ENCODE peak calls at places on chromosomes 4 and X, in five cellular contexts. P, D, B, Z and G are unnamed samples.

GRCh38 chr4:20825493-20825892 is 125.2 kb downstream of the PACRGL start:
- DNase-seq in B (no peak), D (no peak), Z (no peak), P (no peak), G (no peak)

GRCh38 chrX:147920161-147920666 is 8.5 kb downstream of the FMR1 start:
- DNase-seq in D (no peak), P (no peak), B (no peak), Z (no peak), G (no peak)

GRCh38 chrX:140933056-140933455 is 69.3 kb upstream of the SPANXB1 start:
- DNase-seq in Z (no peak), B (no peak), D (no peak), P (no peak), G (no peak)

GRCh38 chr4:5003918-5004317 is 15.3 kb downstream of the CYTL1 start:
- DNase-seq in P (no peak), Z (no peak), D (no peak), B (no peak), G (no peak)

GRCh38 chr4:48105230-48105629 is 28.8 kb downstream of the TXK start:
- DNase-seq in Z (no peak), P (no peak), D (no peak), B (no peak), G (no peak)

GRCh38 chrX:13293700-13294099 is 26.2 kb downstream of the ATXN3L start:
- DNase-seq in P (no peak), B (no peak), D (no peak), Z (peak), G (no peak)

GRCh38 chr4:15238720-15239119 is 189.1 kb upstream of the C1QTNF7 start:
- DNase-seq in P (peak), Z (peak), B (no peak), D (no peak), G (no peak)

GRCh38 chrX:83511208-83511607 is 3.1 kb downstream of the POU3F4 start:
- DNase-seq in P (no peak), Z (no peak), D (no peak), B (no peak), G (no peak)